ENCODE peak calls at places on chromosomes 3 and 15, in four cellular contexts. One of them, this sample, is unnamed.

GRCh38 chr3:155325263-155325835 is 31.9 kb upstream of the STRIT1 start:
- DNase-seq in GM12878: no peak
- DNase-seq in K562: no peak
- DNase-seq in WTC11: peak
- DNase-seq in this sample: peak

GRCh38 chr3:78647735-78648134 is 1120.1 kb downstream of the ROBO1 start:
- DNase-seq in GM12878: no peak
- DNase-seq in K562: no peak
- DNase-seq in WTC11: no peak
- DNase-seq in this sample: no peak

GRCh38 chr3:178170698-178171535 is 365.3 kb upstream of the KCNMB2 start:
- DNase-seq in WTC11: no peak
- DNase-seq in GM12878: no peak
- DNase-seq in K562: peak
- DNase-seq in this sample: no peak

GRCh38 chr3:9862391-9863235 is 17.4 kb downstream of the CIDEC start:
- DNase-seq in GM12878: no peak
- DNase-seq in WTC11: peak
- DNase-seq in K562: peak
- DNase-seq in this sample: peak

GRCh38 chr3:117799314-117799713 is 1089.7 kb downstream of the TUSC7 start:
- DNase-seq in WTC11: no peak
- DNase-seq in K562: no peak
- DNase-seq in GM12878: no peak
- DNase-seq in this sample: no peak

GRCh38 chr15:59002418-59002859 is 15.0 kb downstream of the RNF111 start:
- DNase-seq in GM12878: no peak
- DNase-seq in K562: no peak
- DNase-seq in WTC11: no peak
- DNase-seq in this sample: no peak

GRCh38 chr15:74460298-74460697 is 662 bp downstream of the UBL7 start:
- DNase-seq in GM12878: peak
- DNase-seq in K562: no peak
- DNase-seq in WTC11: no peak
- DNase-seq in this sample: no peak

GRCh38 chr3:193960485-193961172 is 175.3 kb upstream of the HES1 start:
- DNase-seq in GM12878: no peak
- DNase-seq in K562: no peak
- DNase-seq in WTC11: no peak
- DNase-seq in this sample: no peak

GRCh38 chr3:182388506-182388905 is 404.8 kb upstream of the ATP11B start:
- DNase-seq in GM12878: no peak
- DNase-seq in WTC11: no peak
- DNase-seq in K562: no peak
- DNase-seq in this sample: no peak

GRCh38 chr3:73084170-73084569 is 22.7 kb downstream of the EBLN2 start:
- DNase-seq in K562: no peak
- DNase-seq in GM12878: no peak
- DNase-seq in WTC11: no peak
- DNase-seq in this sample: no peak

GRCh38 chr3:144763878-144764454 is 792.3 kb downstream of the DIPK2A start:
- DNase-seq in K562: no peak
- DNase-seq in WTC11: no peak
- DNase-seq in GM12878: peak
- DNase-seq in this sample: no peak

GRCh38 chr15:63323798-63324651 is 46.6 kb downstream of the APH1B start:
- DNase-seq in GM12878: no peak
- DNase-seq in K562: no peak
- DNase-seq in WTC11: no peak
- DNase-seq in this sample: peak

GRCh38 chr3:12252859-12253258 is 36.0 kb upstream of the PPARG start:
- DNase-seq in K562: no peak
- DNase-seq in GM12878: no peak
- DNase-seq in WTC11: no peak
- DNase-seq in this sample: no peak

GRCh38 chr3:10015476-10015904 is 10.7 kb upstream of the FANCD2 start:
- DNase-seq in K562: no peak
- DNase-seq in WTC11: no peak
- DNase-seq in GM12878: no peak
- DNase-seq in this sample: no peak

DNA sequence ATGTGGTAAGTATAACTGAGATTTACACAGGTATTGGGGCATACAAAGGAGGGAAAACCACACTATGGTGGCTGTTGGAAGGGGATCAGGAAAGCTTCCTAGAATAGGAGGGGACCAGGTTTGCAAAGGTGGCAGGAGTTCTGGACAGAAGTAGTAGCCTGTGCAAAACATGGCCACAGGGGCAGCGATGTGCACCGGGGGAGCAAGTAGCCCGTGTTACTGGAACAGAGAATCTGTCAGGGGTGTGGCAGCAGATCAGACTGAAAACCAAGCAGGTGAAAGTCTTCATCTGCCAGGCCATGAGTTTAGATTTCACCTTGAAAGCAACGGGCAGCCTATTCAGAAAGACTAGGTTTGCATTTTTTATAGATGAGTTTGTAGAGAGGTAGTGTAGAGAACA is 182.3 kb upstream of the LPP start:
- DNase-seq in WTC11: peak
- DNase-seq in K562: no peak
- DNase-seq in GM12878: no peak
- DNase-seq in this sample: no peak
- TF ChIP-seq CREM in WTC11: no peak
- TF ChIP-seq CREM in K562: no peak
- TF ChIP-seq CREM in GM12878: no peak
- TF ChIP-seq CREM in this sample: no peak

GRCh38 chr3:120559228-120560061 is 36.7 kb upstream of the NDUFB4 start:
- DNase-seq in WTC11: peak
- DNase-seq in GM12878: no peak
- DNase-seq in K562: no peak
- DNase-seq in this sample: peak
- TF ChIP-seq CREM in WTC11: no peak
- TF ChIP-seq CREM in GM12878: no peak
- TF ChIP-seq CREM in K562: peak
- TF ChIP-seq CREM in this sample: no peak

DNA sequence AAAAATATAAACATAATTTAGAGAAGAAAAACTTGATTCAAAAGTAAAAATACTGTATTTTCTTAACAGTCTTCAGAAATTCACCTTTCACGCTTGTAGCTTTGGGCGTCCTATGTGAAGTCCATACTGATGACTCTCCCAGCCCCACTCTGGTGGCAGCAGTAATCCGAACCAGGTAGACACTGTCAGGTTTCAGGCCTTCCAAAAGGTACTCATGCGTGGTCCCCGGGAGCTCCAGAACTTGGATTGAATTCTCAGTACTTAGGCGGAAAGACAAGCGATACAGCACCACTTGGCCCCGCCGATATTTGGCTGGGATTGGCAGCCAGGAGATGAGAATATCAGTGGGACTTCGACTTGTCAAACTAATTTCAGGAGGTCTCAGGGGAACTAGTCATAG is 69.7 kb downstream of the PRTG start:
- DNase-seq in K562: no peak
- DNase-seq in WTC11: no peak
- DNase-seq in GM12878: no peak
- DNase-seq in this sample: no peak
- TF ChIP-seq CREM in K562: no peak
- TF ChIP-seq CREM in WTC11: no peak
- TF ChIP-seq CREM in GM12878: no peak
- TF ChIP-seq CREM in this sample: no peak

GRCh38 chr3:90026406-90026805 is 919.0 kb downstream of the EPHA3 start:
- DNase-seq in WTC11: no peak
- DNase-seq in K562: no peak
- DNase-seq in GM12878: no peak
- DNase-seq in this sample: no peak
- TF ChIP-seq CREM in WTC11: no peak
- TF ChIP-seq CREM in K562: no peak
- TF ChIP-seq CREM in GM12878: no peak
- TF ChIP-seq CREM in this sample: no peak

DNA sequence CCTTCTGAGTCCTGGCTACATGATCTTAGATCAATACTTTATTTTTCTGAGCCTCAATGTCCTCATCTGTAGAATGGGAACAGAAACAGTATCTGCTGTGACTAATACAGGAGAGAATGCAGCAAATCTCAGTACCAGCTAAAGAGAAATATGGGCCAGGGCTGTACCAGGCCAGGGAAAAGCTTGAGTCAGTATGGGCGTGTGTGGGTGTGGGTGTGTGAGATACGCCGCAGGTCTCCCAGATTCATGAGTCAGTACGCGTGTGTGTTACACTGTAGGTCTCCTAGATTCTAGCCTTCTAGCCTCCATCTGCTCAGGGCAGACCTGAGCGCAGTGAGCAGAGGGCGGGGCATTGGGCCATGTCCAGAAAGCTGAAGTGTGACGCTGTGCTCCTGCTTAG is 15.2 kb downstream of the GNAI2 start:
- DNase-seq in WTC11: no peak
- DNase-seq in GM12878: no peak
- DNase-seq in K562: peak
- DNase-seq in this sample: no peak
- TF ChIP-seq CREM in WTC11: no peak
- TF ChIP-seq CREM in GM12878: no peak
- TF ChIP-seq CREM in K562: no peak
- TF ChIP-seq CREM in this sample: no peak

DNA sequence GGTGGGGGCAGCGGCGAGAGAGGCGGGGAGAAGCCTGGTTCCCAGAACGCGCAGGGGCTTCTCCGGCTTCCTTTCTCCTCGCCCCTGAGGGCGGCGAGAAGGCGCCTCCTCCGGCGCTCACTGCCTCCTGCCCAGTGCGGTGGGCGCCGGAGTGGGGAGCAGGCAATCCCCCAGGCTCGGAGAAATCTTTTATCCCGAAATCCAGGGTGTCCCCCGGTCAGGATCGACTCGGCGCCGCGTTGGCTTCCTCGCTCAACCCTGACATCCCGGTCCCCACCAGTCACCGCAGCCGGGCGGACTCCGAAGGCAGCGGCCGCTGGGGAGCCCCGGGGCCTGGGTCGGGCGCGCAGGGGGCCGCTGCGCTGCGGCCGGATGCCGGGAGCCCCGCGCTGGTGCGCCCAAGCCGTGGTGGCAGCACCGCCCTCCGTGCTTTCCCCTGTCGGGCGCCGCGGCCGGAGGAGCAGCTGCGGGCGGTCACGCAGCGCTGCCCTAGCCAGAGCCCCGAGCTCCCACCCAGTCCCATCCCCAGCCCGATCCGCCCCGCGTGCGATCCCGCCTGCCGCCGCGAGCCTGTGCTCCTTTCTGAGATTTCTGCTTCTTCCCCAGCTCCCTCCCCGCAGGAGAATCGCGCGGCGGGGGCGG is 827 bp upstream of the CACNA2D3 start:
- DNase-seq in K562: no peak
- DNase-seq in WTC11: peak
- DNase-seq in GM12878: no peak
- DNase-seq in this sample: no peak
- TF ChIP-seq CREM in K562: no peak
- TF ChIP-seq CREM in WTC11: no peak
- TF ChIP-seq CREM in GM12878: no peak
- TF ChIP-seq CREM in this sample: no peak

DNA sequence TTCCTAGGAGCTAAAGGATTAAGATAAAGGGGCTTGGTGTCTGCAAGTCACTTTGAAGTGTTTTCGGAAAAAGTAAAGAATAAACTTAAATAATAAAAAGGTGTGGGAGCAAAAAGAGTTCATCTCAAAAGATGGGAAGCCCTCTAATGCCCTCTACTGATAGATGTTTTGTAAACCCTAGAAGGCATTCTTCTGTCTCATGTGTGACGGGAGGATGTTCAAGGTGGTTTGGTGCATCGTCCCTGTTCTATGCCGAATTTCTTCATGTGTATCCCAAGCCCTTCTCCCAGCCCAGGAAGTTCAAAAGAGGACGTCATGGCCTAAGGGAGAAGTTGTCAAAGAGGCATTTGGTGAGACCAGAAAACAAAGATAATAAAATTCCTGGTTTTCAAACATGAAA is 37.2 kb downstream of the CCK start:
- DNase-seq in WTC11: no peak
- DNase-seq in GM12878: no peak
- DNase-seq in K562: no peak
- DNase-seq in this sample: peak
- TF ChIP-seq CREM in WTC11: no peak
- TF ChIP-seq CREM in GM12878: no peak
- TF ChIP-seq CREM in K562: no peak
- TF ChIP-seq CREM in this sample: no peak

This sample was measured in HepG2.